ENCODE peak calls at places on chromosomes 13 and 19, in nine cellular contexts. One of them, this sample, is unnamed.
A peak's percentile ranks its signal among the peaks of the same experiment; 100 is the strongest.

GRCh38 chr13:59247166-59247565 is 916.6 kb downstream of the DIAPH3 start:
- DNase-seq in A673: no peak
- DNase-seq in heart left ventricle: peak; percentile 77
- DNase-seq in tibial nerve: no peak
- DNase-seq in A549: no peak
- DNase-seq in cardiac muscle cell: peak; percentile 12
- DNase-seq in thoracic aorta: no peak
- DNase-seq in colonic mucosa: no peak
- DNase-seq in aorta: no peak
- DNase-seq in this sample: peak; percentile 29

GRCh38 chr13:63954683-63955082 is 2539.0 kb upstream of the PCDH20 start:
- DNase-seq in A673: no peak
- DNase-seq in heart left ventricle: no peak
- DNase-seq in tibial nerve: no peak
- DNase-seq in A549: no peak
- DNase-seq in cardiac muscle cell: no peak
- DNase-seq in thoracic aorta: no peak
- DNase-seq in colonic mucosa: no peak
- DNase-seq in aorta: no peak
- DNase-seq in this sample: no peak

GRCh38 chr13:75226092-75226491 is 255.9 kb downstream of the TBC1D4 start:
- DNase-seq in A673: no peak
- DNase-seq in heart left ventricle: no peak
- DNase-seq in tibial nerve: no peak
- DNase-seq in A549: no peak
- DNase-seq in cardiac muscle cell: no peak
- DNase-seq in thoracic aorta: no peak
- DNase-seq in colonic mucosa: no peak
- DNase-seq in aorta: no peak
- DNase-seq in this sample: no peak

GRCh38 chr13:105848494-105848893 is 687.0 kb downstream of the EFNB2 start:
- DNase-seq in A673: no peak
- DNase-seq in heart left ventricle: no peak
- DNase-seq in tibial nerve: no peak
- DNase-seq in A549: no peak
- DNase-seq in cardiac muscle cell: no peak
- DNase-seq in thoracic aorta: no peak
- DNase-seq in colonic mucosa: no peak
- DNase-seq in aorta: no peak
- DNase-seq in this sample: no peak

GRCh38 chr13:111661052-111661451 is 340.6 kb downstream of the TEX29 start:
- DNase-seq in A673: no peak
- DNase-seq in heart left ventricle: no peak
- DNase-seq in tibial nerve: no peak
- DNase-seq in A549: no peak
- DNase-seq in cardiac muscle cell: no peak
- DNase-seq in thoracic aorta: no peak
- DNase-seq in colonic mucosa: no peak
- DNase-seq in aorta: no peak
- DNase-seq in this sample: no peak

GRCh38 chr13:60329221-60329983 is 67.6 kb upstream of the TDRD3 start:
- DNase-seq in A673: peak; percentile 93
- DNase-seq in heart left ventricle: no peak
- DNase-seq in tibial nerve: no peak
- DNase-seq in A549: peak; percentile 21
- DNase-seq in cardiac muscle cell: peak; percentile 59
- DNase-seq in thoracic aorta: no peak
- DNase-seq in colonic mucosa: peak; percentile 42
- DNase-seq in aorta: no peak
- DNase-seq in this sample: no peak

GRCh38 chr13:98565726-98566577 is 11.0 kb downstream of the STK24 start:
- DNase-seq in A673: no peak
- DNase-seq in heart left ventricle: peak; percentile 46
- DNase-seq in tibial nerve: no peak
- DNase-seq in A549: no peak
- DNase-seq in cardiac muscle cell: peak; percentile 25
- DNase-seq in thoracic aorta: no peak
- DNase-seq in colonic mucosa: peak; percentile 88
- DNase-seq in aorta: peak; percentile 69
- DNase-seq in this sample: no peak

GRCh38 chr19:18768997-18769891 is 21.9 kb downstream of the COMP start:
- DNase-seq in A673: no peak
- DNase-seq in heart left ventricle: no peak
- DNase-seq in tibial nerve: no peak
- DNase-seq in A549: no peak
- DNase-seq in cardiac muscle cell: no peak
- DNase-seq in thoracic aorta: no peak
- DNase-seq in colonic mucosa: no peak
- DNase-seq in aorta: no peak
- DNase-seq in this sample: no peak

GRCh38 chr13:42380420-42381164 is 108.6 kb downstream of the AKAP11 start:
- DNase-seq in A673: no peak
- DNase-seq in heart left ventricle: no peak
- DNase-seq in tibial nerve: no peak
- DNase-seq in A549: no peak
- DNase-seq in cardiac muscle cell: no peak
- DNase-seq in thoracic aorta: no peak
- DNase-seq in colonic mucosa: no peak
- DNase-seq in aorta: no peak
- DNase-seq in this sample: no peak

GRCh38 chr19:3387645-3388589 is 21.5 kb downstream of the NFIC start:
- DNase-seq in A673: peak; percentile 89
- DNase-seq in heart left ventricle: peak; percentile 88
- DNase-seq in tibial nerve: peak; percentile 61
- DNase-seq in A549: peak; percentile 68
- DNase-seq in cardiac muscle cell: peak; percentile 52
- DNase-seq in thoracic aorta: no peak
- DNase-seq in colonic mucosa: peak; percentile 92
- DNase-seq in aorta: peak; percentile 93
- DNase-seq in this sample: peak; percentile 85

GRCh38 chr13:66660013-66660804 is 569.9 kb downstream of the PCDH9 start:
- DNase-seq in A673: peak; percentile 52
- DNase-seq in heart left ventricle: no peak
- DNase-seq in tibial nerve: no peak
- DNase-seq in A549: peak; percentile 61
- DNase-seq in cardiac muscle cell: peak; percentile 54
- DNase-seq in thoracic aorta: no peak
- DNase-seq in colonic mucosa: no peak
- DNase-seq in aorta: no peak
- DNase-seq in this sample: no peak

GRCh38 chr13:71964491-71965108 is 97.6 kb upstream of the DACH1 start:
- DNase-seq in A673: no peak
- DNase-seq in heart left ventricle: no peak
- DNase-seq in tibial nerve: no peak
- DNase-seq in A549: no peak
- DNase-seq in cardiac muscle cell: no peak
- DNase-seq in thoracic aorta: no peak
- DNase-seq in colonic mucosa: no peak
- DNase-seq in aorta: no peak
- DNase-seq in this sample: no peak

GRCh38 chr19:10259162-10259905 is 7.3 kb downstream of the MRPL4 start:
- DNase-seq in A673: peak; percentile 94
- DNase-seq in heart left ventricle: peak; percentile 84
- DNase-seq in tibial nerve: peak; percentile 95
- DNase-seq in A549: peak; percentile 86
- DNase-seq in cardiac muscle cell: peak; percentile 87
- DNase-seq in thoracic aorta: peak; percentile 66
- DNase-seq in colonic mucosa: peak; percentile 87
- DNase-seq in aorta: peak; percentile 90
- DNase-seq in this sample: no peak
- H3K27ac ChIP-seq in A673: no peak overlapping the region
- H3K27ac ChIP-seq in heart left ventricle: no peak overlapping the region
- H3K27ac ChIP-seq in tibial nerve: no peak overlapping the region
- H3K27ac ChIP-seq in A549: no peak overlapping the region
- H3K27ac ChIP-seq in cardiac muscle cell: no peak overlapping the region
- H3K27ac ChIP-seq in thoracic aorta: no peak overlapping the region
- H3K27ac ChIP-seq in colonic mucosa: no peak overlapping the region
- H3K27ac ChIP-seq in aorta: no peak overlapping the region
- H3K27ac ChIP-seq in this sample: no peak overlapping the region

DNA sequence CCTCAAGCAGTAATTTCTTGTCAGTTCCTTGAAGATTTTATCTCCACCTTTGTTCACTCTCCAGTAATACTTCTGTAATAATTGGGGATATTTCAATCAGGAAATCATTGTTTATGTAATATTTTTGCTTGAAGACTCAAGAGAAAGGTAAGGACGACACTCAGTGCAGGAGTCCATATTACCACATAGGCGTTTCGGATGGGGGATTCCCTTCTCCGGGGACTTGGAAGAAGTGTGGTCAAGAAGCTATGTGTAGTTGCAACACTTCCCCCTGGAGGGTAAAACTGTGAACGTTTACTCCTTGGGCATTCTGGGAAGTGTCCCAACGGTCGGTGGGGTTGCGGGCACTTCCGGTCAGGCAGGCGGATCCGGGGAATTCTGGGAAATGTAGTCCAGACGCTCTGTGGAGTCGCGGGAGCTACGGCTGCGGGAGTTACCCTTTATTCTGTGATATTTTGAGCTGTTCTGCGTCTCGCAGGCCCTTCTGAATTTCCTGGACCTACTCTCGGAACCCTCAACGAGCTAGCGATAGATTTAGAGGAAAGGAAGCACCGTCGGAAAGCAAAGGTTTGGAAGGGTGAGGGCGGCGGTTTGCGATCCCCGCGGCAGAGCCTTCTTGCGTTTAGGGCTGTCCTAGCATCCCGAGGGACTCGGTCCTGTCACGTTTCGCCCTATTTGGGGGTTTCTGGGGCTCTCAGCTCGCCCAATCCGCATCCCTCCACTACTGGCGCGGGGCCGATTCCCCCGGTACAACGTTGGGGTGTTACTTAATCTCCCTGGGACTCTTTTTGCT is at the start of gene ZNF221:
- DNase-seq in A673: peak; percentile 84
- DNase-seq in heart left ventricle: peak; percentile 91
- DNase-seq in tibial nerve: peak; percentile 91
- DNase-seq in A549: peak; percentile 99
- DNase-seq in cardiac muscle cell: peak; percentile 100
- DNase-seq in thoracic aorta: peak; percentile 80
- DNase-seq in colonic mucosa: peak; percentile 96
- DNase-seq in aorta: peak; percentile 95
- DNase-seq in this sample: peak; percentile 80
- H3K27ac ChIP-seq in A673: peak within 1 kb of the TSS; percentile 51
- H3K27ac ChIP-seq in heart left ventricle: peak within 1 kb of the TSS; percentile 82
- H3K27ac ChIP-seq in tibial nerve: peak within 1 kb of the TSS; percentile 69
- H3K27ac ChIP-seq in A549: peak within 1 kb of the TSS; percentile 61
- H3K27ac ChIP-seq in cardiac muscle cell: peak within 1 kb of the TSS; percentile 70
- H3K27ac ChIP-seq in thoracic aorta: peak within 1 kb of the TSS; percentile 69
- H3K27ac ChIP-seq in colonic mucosa: peak within 1 kb of the TSS; percentile 13
- H3K27ac ChIP-seq in aorta: peak within 1 kb of the TSS; percentile 9
- H3K27ac ChIP-seq in this sample: peak within 1 kb of the TSS; percentile 71

GRCh38 chr19:5787554-5788182 is 3.1 kb upstream of the PRR22 start:
- DNase-seq in A673: no peak
- DNase-seq in heart left ventricle: no peak
- DNase-seq in tibial nerve: no peak
- DNase-seq in A549: no peak
- DNase-seq in cardiac muscle cell: no peak
- DNase-seq in thoracic aorta: no peak
- DNase-seq in colonic mucosa: no peak
- DNase-seq in aorta: no peak
- DNase-seq in this sample: no peak
- H3K27ac ChIP-seq in A673: no peak overlapping the region
- H3K27ac ChIP-seq in heart left ventricle: no peak overlapping the region
- H3K27ac ChIP-seq in tibial nerve: no peak overlapping the region
- H3K27ac ChIP-seq in A549: no peak overlapping the region
- H3K27ac ChIP-seq in cardiac muscle cell: no peak overlapping the region
- H3K27ac ChIP-seq in thoracic aorta: no peak overlapping the region
- H3K27ac ChIP-seq in colonic mucosa: no peak overlapping the region
- H3K27ac ChIP-seq in aorta: no peak overlapping the region
- H3K27ac ChIP-seq in this sample: no peak overlapping the region

GRCh38 chr19:44943801-44944249 is 1.8 kb downstream of the APOC4 start:
- DNase-seq in A673: no peak
- DNase-seq in heart left ventricle: peak; percentile 62
- DNase-seq in tibial nerve: peak; percentile 41
- DNase-seq in A549: no peak
- DNase-seq in cardiac muscle cell: no peak
- DNase-seq in thoracic aorta: no peak
- DNase-seq in colonic mucosa: peak; percentile 48
- DNase-seq in aorta: peak; percentile 89
- DNase-seq in this sample: no peak
- H3K27ac ChIP-seq in A673: no peak overlapping the region
- H3K27ac ChIP-seq in heart left ventricle: peak overlapping the region; percentile 46
- H3K27ac ChIP-seq in tibial nerve: no peak overlapping the region
- H3K27ac ChIP-seq in A549: no peak overlapping the region
- H3K27ac ChIP-seq in cardiac muscle cell: no peak overlapping the region
- H3K27ac ChIP-seq in thoracic aorta: no peak overlapping the region
- H3K27ac ChIP-seq in colonic mucosa: no peak overlapping the region
- H3K27ac ChIP-seq in aorta: no peak overlapping the region
- H3K27ac ChIP-seq in this sample: peak overlapping the region; percentile 59

DNA sequence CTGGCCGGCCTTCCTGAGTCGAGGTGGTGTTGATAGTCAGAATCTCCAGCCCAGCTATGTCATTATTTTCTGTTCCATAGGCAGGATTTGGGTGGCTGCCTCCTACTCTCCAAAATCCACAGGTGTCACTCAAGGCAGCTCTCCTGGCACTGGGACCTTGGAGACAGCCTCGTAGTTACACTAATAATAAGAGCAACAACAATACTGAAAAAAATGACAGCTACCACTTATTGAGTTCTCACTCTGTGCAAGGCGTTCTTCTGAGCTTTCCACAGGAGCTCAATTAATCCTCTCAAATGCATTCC is 12.2 kb upstream of the KLK12 start:
- DNase-seq in A673: no peak
- DNase-seq in heart left ventricle: no peak
- DNase-seq in tibial nerve: no peak
- DNase-seq in A549: no peak
- DNase-seq in cardiac muscle cell: no peak
- DNase-seq in thoracic aorta: no peak
- DNase-seq in colonic mucosa: no peak
- DNase-seq in aorta: no peak
- DNase-seq in this sample: no peak
- H3K27ac ChIP-seq in A673: no peak overlapping the region
- H3K27ac ChIP-seq in heart left ventricle: no peak overlapping the region
- H3K27ac ChIP-seq in tibial nerve: no peak overlapping the region
- H3K27ac ChIP-seq in A549: no peak overlapping the region
- H3K27ac ChIP-seq in cardiac muscle cell: no peak overlapping the region
- H3K27ac ChIP-seq in thoracic aorta: no peak overlapping the region
- H3K27ac ChIP-seq in colonic mucosa: no peak overlapping the region
- H3K27ac ChIP-seq in aorta: no peak overlapping the region
- H3K27ac ChIP-seq in this sample: no peak overlapping the region

GRCh38 chr13:26651234-26651633 is 93.8 kb downstream of the WASF3 start:
- DNase-seq in A673: no peak
- DNase-seq in heart left ventricle: no peak
- DNase-seq in tibial nerve: no peak
- DNase-seq in A549: no peak
- DNase-seq in cardiac muscle cell: no peak
- DNase-seq in thoracic aorta: no peak
- DNase-seq in colonic mucosa: no peak
- DNase-seq in aorta: no peak
- DNase-seq in this sample: no peak

GRCh38 chr13:26646603-26647002 is 89.1 kb downstream of the WASF3 start:
- DNase-seq in A673: no peak
- DNase-seq in heart left ventricle: no peak
- DNase-seq in tibial nerve: no peak
- DNase-seq in A549: no peak
- DNase-seq in cardiac muscle cell: no peak
- DNase-seq in thoracic aorta: no peak
- DNase-seq in colonic mucosa: no peak
- DNase-seq in aorta: no peak
- DNase-seq in this sample: no peak
- H3K27ac ChIP-seq in A673: no peak overlapping the region
- H3K27ac ChIP-seq in heart left ventricle: no peak overlapping the region
- H3K27ac ChIP-seq in tibial nerve: no peak overlapping the region
- H3K27ac ChIP-seq in A549: no peak overlapping the region
- H3K27ac ChIP-seq in cardiac muscle cell: no peak overlapping the region
- H3K27ac ChIP-seq in thoracic aorta: no peak overlapping the region
- H3K27ac ChIP-seq in colonic mucosa: no peak overlapping the region
- H3K27ac ChIP-seq in aorta: no peak overlapping the region
- H3K27ac ChIP-seq in this sample: no peak overlapping the region

This sample was measured in substantia nigra.